ENCODE peak calls at places on chromosomes 4 and X, in eight cellular contexts. P, M, I, A, S, Q, L and Z are unnamed samples.

GRCh38 chr4:68654946-68655721 is 15.3 kb downstream of the UGT2B15 start:
- DNase-seq in A (no peak), Q (no peak), S (no peak), M (no peak), I (no peak), P (no peak), L (no peak), Z (no peak)

GRCh38 chr4:76326515-76326914 is 20.0 kb downstream of the STBD1 start:
- DNase-seq in M (no peak), L (no peak), I (no peak), Q (no peak), A (no peak), P (no peak), S (no peak), Z (no peak)

GRCh38 chrX:110415440-110416167 is 57.0 kb downstream of the RTL9 start:
- DNase-seq in Q (peak), S (no peak), I (peak), L (no peak), A (no peak), P (no peak), M (no peak), Z (peak)

GRCh38 chrX:115679460-115679859 is 118.5 kb downstream of the PLS3 start:
- DNase-seq in S (no peak), P (no peak), I (peak), Q (peak), M (peak), A (no peak), L (peak), Z (peak)

GRCh38 chr4:149638073-149638472 is 177.6 kb downstream of the IQCM start:
- DNase-seq in P (no peak), Q (no peak), M (no peak), I (peak), A (no peak), S (no peak), L (no peak), Z (no peak)

GRCh38 chrX:30971761-30972603 is 82.9 kb upstream of the TAB3 start:
- DNase-seq in P (peak), L (peak), S (no peak), A (no peak), Q (peak), I (peak), M (peak), Z (peak)

GRCh38 chr4:82818974-82819662 is 20.5 kb upstream of the SCD5 start:
- DNase-seq in A (no peak), I (no peak), M (no peak), S (no peak), P (no peak), Q (no peak), L (no peak), Z (no peak)

GRCh38 chrX:71989768-71990167 is 79.1 kb downstream of the NHSL2 start:
- DNase-seq in Q (peak), A (peak), S (no peak), M (no peak), P (no peak), L (no peak), I (peak), Z (peak)

GRCh38 chrX:71320126-71320525 is 18.6 kb downstream of the ITGB1BP2 start:
- DNase-seq in M (no peak), A (no peak), I (no peak), L (no peak), P (no peak), Q (no peak), S (no peak), Z (no peak)

GRCh38 chr4:182470215-182470614 is 227.0 kb downstream of the TENM3 start:
- DNase-seq in S (no peak), P (no peak), Q (no peak), L (no peak), M (no peak), A (no peak), I (no peak), Z (no peak)

GRCh38 chr4:136927172-136927571 is 605.1 kb downstream of the PCDH18 start:
- DNase-seq in S (no peak), M (no peak), Q (peak), A (no peak), P (no peak), L (no peak), I (no peak), Z (peak)

DNA sequence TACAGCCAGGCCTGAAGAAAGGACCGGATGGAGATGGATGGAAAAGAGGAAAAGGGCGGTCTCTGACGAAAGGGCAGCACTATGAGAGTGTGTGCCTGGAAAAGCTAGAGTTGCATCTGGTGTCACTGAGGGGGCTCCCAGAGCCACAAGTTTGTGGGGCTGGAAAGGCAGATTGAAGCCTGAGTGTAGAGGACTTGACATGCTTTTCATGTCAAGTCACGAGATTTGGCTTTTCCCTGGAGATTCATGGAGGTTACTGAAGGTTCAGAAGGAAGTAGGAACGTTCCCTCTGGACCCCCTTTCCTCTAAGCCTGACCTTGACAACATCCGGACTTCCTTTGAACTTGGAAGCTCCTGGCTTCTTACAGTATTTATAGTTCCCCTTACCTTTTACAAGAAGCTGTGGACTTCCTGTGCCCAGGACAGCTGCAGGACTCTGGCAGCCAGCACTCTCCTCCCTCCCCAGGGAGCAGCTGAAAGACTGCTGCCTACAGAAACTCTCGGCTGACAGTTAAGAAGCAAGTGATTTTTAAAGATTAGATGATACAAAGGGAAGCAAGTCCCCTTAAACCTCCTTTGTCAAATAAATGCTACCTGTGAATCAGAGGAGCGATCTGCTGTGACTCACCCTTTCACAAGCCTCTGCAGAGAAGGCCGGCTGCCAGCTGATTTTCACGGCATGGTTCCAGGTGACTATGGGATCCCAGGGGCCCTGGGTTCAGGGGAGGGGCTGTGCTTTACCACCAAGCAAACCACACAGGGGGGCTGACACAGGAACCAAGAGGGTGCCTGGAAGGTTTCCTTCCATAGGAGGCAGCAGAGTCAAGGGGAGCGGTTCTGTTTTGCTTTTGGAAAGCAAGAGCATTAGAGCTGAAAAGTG is 72.9 kb upstream of the STIM2 start:
- DNase-seq in I (peak), Q (peak), M (peak), P (no peak), A (peak), L (peak), S (no peak), Z (peak)
- TF ChIP-seq CTCF in I (peak), Q (peak), M (peak), P (peak), A (peak), L (no peak), S (no peak), Z (peak)

GRCh38 chr4:48081196-48081595 is 52.9 kb downstream of the TXK start:
- DNase-seq in L (no peak), S (no peak), A (no peak), P (no peak), Q (no peak), I (peak), M (no peak), Z (peak)

GRCh38 chr4:48078862-48079655 is 55.0 kb downstream of the TXK start:
- DNase-seq in S (no peak), P (no peak), Q (no peak), A (no peak), L (no peak), I (peak), M (no peak), Z (no peak)

GRCh38 chr4:48074657-48075056 is 58.1 kb downstream of the NIPAL1 start:
- DNase-seq in A (no peak), M (no peak), S (no peak), Q (no peak), L (no peak), I (no peak), P (no peak), Z (no peak)

GRCh38 chr4:48082956-48083355 is 51.1 kb downstream of the TXK start:
- DNase-seq in Q (no peak), M (no peak), I (no peak), A (no peak), P (no peak), S (no peak), L (no peak), Z (no peak)

DNA sequence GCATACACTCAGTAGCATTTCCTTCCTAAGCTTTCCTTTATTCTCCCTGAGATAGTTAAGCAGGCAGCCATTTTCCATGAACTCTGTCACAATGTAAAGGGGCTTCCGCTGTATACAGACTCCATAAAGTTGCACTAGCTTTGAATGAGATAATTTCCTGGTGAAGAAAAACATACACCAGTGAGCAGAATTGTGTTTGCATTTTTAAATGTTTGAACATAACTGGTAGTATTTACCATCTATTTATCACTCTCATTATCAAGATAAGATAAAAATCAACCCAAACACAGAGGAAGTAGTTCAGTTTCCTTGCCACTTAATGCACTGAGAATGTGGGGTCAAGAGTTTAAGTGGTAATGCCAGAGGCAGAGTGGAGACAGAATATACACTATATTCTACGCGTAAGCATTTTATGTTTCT is 54.1 kb downstream of the TXK start:
- DNase-seq in A (no peak), I (peak), P (no peak), S (no peak), Q (peak), L (no peak), M (no peak), Z (no peak)
- H3K4me3 ChIP-seq in A (no peak), I (no peak), P (no peak), S (no peak), Q (no peak), L (no peak), M (no peak), Z (no peak)

GRCh38 chrX:131729295-131729694 is 185.4 kb downstream of the OR13H1 start:
- DNase-seq in L (no peak), M (no peak), Q (no peak), A (no peak), P (no peak), I (no peak), S (peak), Z (no peak)
- TF ChIP-seq CTCF in L (no peak), M (no peak), Q (no peak), A (peak), P (no peak), I (no peak), S (no peak), Z (no peak)

GRCh38 chr4:173017802-173018201 is 150.8 kb upstream of the GALNT7 start:
- DNase-seq in I (no peak), M (no peak), S (no peak), P (no peak), L (no peak), A (no peak), Q (no peak), Z (no peak)
- H3K4me3 ChIP-seq in I (no peak), M (no peak), S (no peak), P (no peak), L (no peak), A (no peak), Q (no peak), Z (no peak)

GRCh38 chr4:508675-509373 is 9.8 kb downstream of the PIGG start:
- DNase-seq in S (no peak), P (no peak), A (no peak), L (no peak), I (peak), Q (no peak), M (no peak), Z (no peak)
- TF ChIP-seq CTCF in S (no peak), P (no peak), A (no peak), L (no peak), I (no peak), Q (no peak), M (no peak), Z (no peak)

DNA sequence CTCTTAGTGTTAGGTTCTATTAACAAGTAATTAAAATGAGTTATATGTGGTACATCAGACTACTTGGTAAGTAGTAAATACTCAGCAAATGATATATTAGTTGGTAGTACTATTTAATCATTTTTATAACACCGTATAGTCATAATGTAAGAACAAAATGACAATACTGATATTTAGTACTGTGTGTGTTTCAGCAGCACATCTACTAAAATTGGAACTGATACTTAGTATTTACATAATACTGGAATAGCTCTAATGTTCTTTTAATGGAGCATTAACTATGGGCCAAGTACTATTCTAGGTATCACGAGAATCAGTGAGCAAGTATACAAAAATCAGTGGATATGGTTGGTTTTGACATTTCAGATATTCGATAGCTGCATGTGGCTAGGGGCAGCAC is 35.3 kb downstream of the ERVMER34-1 start:
- DNase-seq in L (no peak), I (no peak), A (no peak), S (no peak), Q (no peak), P (no peak), M (no peak), Z (no peak)
- H3K4me3 ChIP-seq in L (no peak), I (no peak), A (no peak), S (no peak), Q (no peak), P (no peak), M (no peak), Z (no peak)

GRCh38 chrX:15240414-15240813 is 29.5 kb downstream of the ASB9 start:
- DNase-seq in S (no peak), Q (no peak), L (no peak), A (no peak), I (no peak), M (no peak), P (no peak), Z (no peak)
- TF ChIP-seq CTCF in S (no peak), Q (no peak), L (no peak), A (no peak), I (no peak), M (no peak), P (no peak), Z (no peak)

GRCh38 chr4:166842795-166843261 is 391.5 kb downstream of the SPOCK3 start:
- DNase-seq in Q (no peak), A (no peak), P (no peak), L (no peak), M (no peak), I (no peak), S (no peak), Z (no peak)

GRCh38 chr4:166836865-166837264 is 397.4 kb downstream of the SPOCK3 start:
- DNase-seq in Q (no peak), L (no peak), I (no peak), A (no peak), M (no peak), P (no peak), S (no peak), Z (no peak)

GRCh38 chr4:166839615-166840251 is 394.6 kb downstream of the SPOCK3 start:
- DNase-seq in P (no peak), A (no peak), Q (no peak), S (no peak), I (no peak), M (no peak), L (no peak), Z (no peak)

DNA sequence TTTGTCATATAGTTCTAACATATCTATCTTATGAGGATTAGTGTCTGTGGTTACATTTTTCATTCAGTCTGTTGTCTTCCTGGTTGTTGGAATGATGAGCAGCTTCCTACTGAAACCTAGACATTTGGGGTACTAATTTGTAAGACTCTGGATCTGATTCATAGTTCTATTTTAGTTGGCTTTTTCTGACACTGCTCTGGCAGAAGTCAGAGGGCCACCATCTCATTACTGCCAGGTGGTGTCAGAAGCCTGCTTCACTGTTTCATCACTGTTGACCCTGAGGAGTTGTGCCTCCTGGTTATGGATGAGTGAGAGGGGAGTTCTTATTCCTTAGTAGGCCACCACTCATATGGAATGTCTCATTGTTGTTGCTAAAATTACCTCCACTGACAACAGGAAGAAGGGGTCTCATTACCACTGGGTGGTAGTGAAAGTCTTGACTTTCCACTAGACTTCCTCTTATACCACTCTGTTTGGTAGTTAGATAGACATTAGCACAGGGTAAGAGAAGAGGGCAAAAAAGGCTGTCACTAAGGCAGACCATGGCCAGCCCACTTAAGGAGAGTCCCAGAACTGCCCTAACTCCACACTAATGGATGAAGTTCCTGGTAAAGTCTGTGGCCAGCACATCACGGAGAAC is 395.2 kb downstream of the SPOCK3 start:
- DNase-seq in P (no peak), S (no peak), A (no peak), Q (no peak), L (no peak), M (no peak), I (no peak), Z (no peak)
- H3K4me3 ChIP-seq in P (no peak), S (no peak), A (no peak), Q (no peak), L (no peak), M (no peak), I (no peak), Z (no peak)

GRCh38 chrX:25427873-25428555 is 412.2 kb upstream of the ARX start:
- DNase-seq in P (no peak), L (no peak), A (no peak), M (no peak), Q (no peak), S (no peak), I (no peak), Z (no peak)
- TF ChIP-seq CTCF in P (no peak), L (no peak), A (no peak), M (no peak), Q (no peak), S (no peak), I (no peak), Z (no peak)